ENCODE peak calls at places on chromosomes 3 and 15, in six cellular contexts. One of them, this sample, is unnamed.

GRCh38 chr3:62604301-62604700 is 231.0 kb upstream of the FEZF2 start:
- DNase-seq in heart left ventricle: no peak
- DNase-seq in lower leg skin: no peak
- DNase-seq in stomach: no peak
- DNase-seq in uterus: no peak
- DNase-seq in breast epithelium: no peak
- DNase-seq in this sample: no peak

GRCh38 chr3:68057637-68058320 is 403.4 kb upstream of the SUCLG2 start:
- DNase-seq in heart left ventricle: no peak
- DNase-seq in lower leg skin: no peak
- DNase-seq in stomach: no peak
- DNase-seq in uterus: no peak
- DNase-seq in breast epithelium: no peak
- DNase-seq in this sample: no peak

GRCh38 chr15:85649372-85649771 is 145.4 kb downstream of the KLHL25 start:
- DNase-seq in heart left ventricle: no peak
- DNase-seq in lower leg skin: no peak
- DNase-seq in stomach: no peak
- DNase-seq in uterus: no peak
- DNase-seq in breast epithelium: no peak
- DNase-seq in this sample: no peak

GRCh38 chr15:98727115-98728040 is 79.0 kb downstream of the IGF1R start:
- DNase-seq in heart left ventricle: peak
- DNase-seq in lower leg skin: peak
- DNase-seq in stomach: peak
- DNase-seq in uterus: peak
- DNase-seq in breast epithelium: peak
- DNase-seq in this sample: no peak

GRCh38 chr3:141410408-141410807 is 42.1 kb downstream of the ZBTB38 start:
- DNase-seq in heart left ventricle: peak
- DNase-seq in lower leg skin: no peak
- DNase-seq in stomach: no peak
- DNase-seq in uterus: no peak
- DNase-seq in breast epithelium: no peak
- DNase-seq in this sample: no peak

GRCh38 chr3:40079845-40080240 is 229.7 kb upstream of the EIF1B start:
- DNase-seq in heart left ventricle: no peak
- DNase-seq in lower leg skin: no peak
- DNase-seq in stomach: no peak
- DNase-seq in uterus: no peak
- DNase-seq in breast epithelium: no peak
- DNase-seq in this sample: no peak

GRCh38 chr3:182366746-182367145 is 426.6 kb upstream of the ATP11B start:
- DNase-seq in heart left ventricle: no peak
- DNase-seq in lower leg skin: no peak
- DNase-seq in stomach: no peak
- DNase-seq in uterus: no peak
- DNase-seq in breast epithelium: no peak
- DNase-seq in this sample: no peak

GRCh38 chr3:137763594-137763938 is 549 bp upstream of the SOX14 start:
- DNase-seq in heart left ventricle: no peak
- DNase-seq in lower leg skin: peak
- DNase-seq in stomach: no peak
- DNase-seq in uterus: no peak
- DNase-seq in breast epithelium: no peak
- DNase-seq in this sample: no peak

GRCh38 chr3:188319569-188319968 is 165.6 kb downstream of the LPP start:
- DNase-seq in heart left ventricle: no peak
- DNase-seq in lower leg skin: no peak
- DNase-seq in stomach: no peak
- DNase-seq in uterus: no peak
- DNase-seq in breast epithelium: no peak
- DNase-seq in this sample: no peak

GRCh38 chr3:158420654-158421396 is 150.2 kb upstream of the MLF1 start:
- DNase-seq in heart left ventricle: no peak
- DNase-seq in lower leg skin: no peak
- DNase-seq in stomach: no peak
- DNase-seq in uterus: no peak
- DNase-seq in breast epithelium: no peak
- DNase-seq in this sample: no peak

GRCh38 chr15:77944002-77944867 is 133.3 kb downstream of the TBC1D2B start:
- DNase-seq in heart left ventricle: peak
- DNase-seq in lower leg skin: peak
- DNase-seq in stomach: peak
- DNase-seq in uterus: peak
- DNase-seq in breast epithelium: peak
- DNase-seq in this sample: peak

GRCh38 chr3:155270485-155271342 is 22.8 kb downstream of the STRIT1 start:
- DNase-seq in heart left ventricle: no peak
- DNase-seq in lower leg skin: no peak
- DNase-seq in stomach: no peak
- DNase-seq in uterus: no peak
- DNase-seq in breast epithelium: no peak
- DNase-seq in this sample: no peak

GRCh38 chr3:18489939-18490338 is 64.8 kb upstream of the SATB1 start:
- DNase-seq in heart left ventricle: no peak
- DNase-seq in lower leg skin: no peak
- DNase-seq in stomach: no peak
- DNase-seq in uterus: no peak
- DNase-seq in breast epithelium: no peak
- DNase-seq in this sample: no peak

GRCh38 chr3:52484680-52485461 is 10.3 kb upstream of the STAB1 start:
- DNase-seq in heart left ventricle: no peak
- DNase-seq in lower leg skin: no peak
- DNase-seq in stomach: no peak
- DNase-seq in uterus: no peak
- DNase-seq in breast epithelium: no peak
- DNase-seq in this sample: no peak

GRCh38 chr15:51048308-51048707 is 46.4 kb downstream of the TNFAIP8L3 start:
- DNase-seq in heart left ventricle: no peak
- DNase-seq in lower leg skin: no peak
- DNase-seq in stomach: no peak
- DNase-seq in uterus: no peak
- DNase-seq in breast epithelium: no peak
- DNase-seq in this sample: no peak

GRCh38 chr15:68704496-68705021 is 116.1 kb downstream of the ANP32A start:
- DNase-seq in heart left ventricle: peak
- DNase-seq in lower leg skin: no peak
- DNase-seq in stomach: peak
- DNase-seq in uterus: no peak
- DNase-seq in breast epithelium: no peak
- DNase-seq in this sample: peak

GRCh38 chr15:90557147-90557546 is 27.4 kb downstream of the CRTC3 start:
- DNase-seq in heart left ventricle: no peak
- DNase-seq in lower leg skin: no peak
- DNase-seq in stomach: no peak
- DNase-seq in uterus: no peak
- DNase-seq in breast epithelium: no peak
- DNase-seq in this sample: no peak

GRCh38 chr3:160105902-160106584 is 117.4 kb downstream of the IL12A start:
- DNase-seq in heart left ventricle: no peak
- DNase-seq in lower leg skin: no peak
- DNase-seq in stomach: no peak
- DNase-seq in uterus: no peak
- DNase-seq in breast epithelium: no peak
- DNase-seq in this sample: no peak

GRCh38 chr15:67174864-67175573 is 79.4 kb downstream of the AAGAB start:
- DNase-seq in heart left ventricle: no peak
- DNase-seq in lower leg skin: peak
- DNase-seq in stomach: peak
- DNase-seq in uterus: no peak
- DNase-seq in breast epithelium: no peak
- DNase-seq in this sample: no peak
- TF ChIP-seq POLR2A in heart left ventricle: no peak
- TF ChIP-seq POLR2A in lower leg skin: no peak
- TF ChIP-seq POLR2A in stomach: no peak
- TF ChIP-seq POLR2A in uterus: no peak
- TF ChIP-seq POLR2A in breast epithelium: no peak
- TF ChIP-seq POLR2A in this sample: no peak

GRCh38 chr15:83208357-83208661 is 686 bp upstream of the HDGFL3 start:
- DNase-seq in heart left ventricle: no peak
- DNase-seq in lower leg skin: no peak
- DNase-seq in stomach: no peak
- DNase-seq in uterus: no peak
- DNase-seq in breast epithelium: no peak
- DNase-seq in this sample: no peak

GRCh38 chr15:83206387-83206970 is 1.1 kb downstream of the HDGFL3 start:
- DNase-seq in heart left ventricle: no peak
- DNase-seq in lower leg skin: no peak
- DNase-seq in stomach: no peak
- DNase-seq in uterus: no peak
- DNase-seq in breast epithelium: no peak
- DNase-seq in this sample: no peak

GRCh38 chr15:83205725-83206324 is 1.8 kb downstream of the HDGFL3 start:
- DNase-seq in heart left ventricle: no peak
- DNase-seq in lower leg skin: no peak
- DNase-seq in stomach: no peak
- DNase-seq in uterus: no peak
- DNase-seq in breast epithelium: no peak
- DNase-seq in this sample: no peak

GRCh38 chr15:83207622-83208356 is at the start of gene HDGFL3:
- DNase-seq in heart left ventricle: peak
- DNase-seq in lower leg skin: peak
- DNase-seq in stomach: peak
- DNase-seq in uterus: peak
- DNase-seq in breast epithelium: peak
- DNase-seq in this sample: peak

GRCh38 chr15:83206971-83207621 is 527 bp downstream of the HDGFL3 start:
- DNase-seq in heart left ventricle: peak
- DNase-seq in lower leg skin: peak
- DNase-seq in stomach: peak
- DNase-seq in uterus: peak
- DNase-seq in breast epithelium: no peak
- DNase-seq in this sample: peak
- TF ChIP-seq POLR2A in heart left ventricle: no peak
- TF ChIP-seq POLR2A in lower leg skin: no peak
- TF ChIP-seq POLR2A in stomach: no peak
- TF ChIP-seq POLR2A in uterus: no peak
- TF ChIP-seq POLR2A in breast epithelium: no peak
- TF ChIP-seq POLR2A in this sample: no peak

GRCh38 chr3:4772171-4772804 is 206.9 kb upstream of the BHLHE40 start:
- DNase-seq in heart left ventricle: peak
- DNase-seq in lower leg skin: peak
- DNase-seq in stomach: peak
- DNase-seq in uterus: peak
- DNase-seq in breast epithelium: peak
- DNase-seq in this sample: no peak
- TF ChIP-seq POLR2A in heart left ventricle: no peak
- TF ChIP-seq POLR2A in lower leg skin: no peak
- TF ChIP-seq POLR2A in stomach: no peak
- TF ChIP-seq POLR2A in uterus: no peak
- TF ChIP-seq POLR2A in breast epithelium: no peak
- TF ChIP-seq POLR2A in this sample: no peak

DNA sequence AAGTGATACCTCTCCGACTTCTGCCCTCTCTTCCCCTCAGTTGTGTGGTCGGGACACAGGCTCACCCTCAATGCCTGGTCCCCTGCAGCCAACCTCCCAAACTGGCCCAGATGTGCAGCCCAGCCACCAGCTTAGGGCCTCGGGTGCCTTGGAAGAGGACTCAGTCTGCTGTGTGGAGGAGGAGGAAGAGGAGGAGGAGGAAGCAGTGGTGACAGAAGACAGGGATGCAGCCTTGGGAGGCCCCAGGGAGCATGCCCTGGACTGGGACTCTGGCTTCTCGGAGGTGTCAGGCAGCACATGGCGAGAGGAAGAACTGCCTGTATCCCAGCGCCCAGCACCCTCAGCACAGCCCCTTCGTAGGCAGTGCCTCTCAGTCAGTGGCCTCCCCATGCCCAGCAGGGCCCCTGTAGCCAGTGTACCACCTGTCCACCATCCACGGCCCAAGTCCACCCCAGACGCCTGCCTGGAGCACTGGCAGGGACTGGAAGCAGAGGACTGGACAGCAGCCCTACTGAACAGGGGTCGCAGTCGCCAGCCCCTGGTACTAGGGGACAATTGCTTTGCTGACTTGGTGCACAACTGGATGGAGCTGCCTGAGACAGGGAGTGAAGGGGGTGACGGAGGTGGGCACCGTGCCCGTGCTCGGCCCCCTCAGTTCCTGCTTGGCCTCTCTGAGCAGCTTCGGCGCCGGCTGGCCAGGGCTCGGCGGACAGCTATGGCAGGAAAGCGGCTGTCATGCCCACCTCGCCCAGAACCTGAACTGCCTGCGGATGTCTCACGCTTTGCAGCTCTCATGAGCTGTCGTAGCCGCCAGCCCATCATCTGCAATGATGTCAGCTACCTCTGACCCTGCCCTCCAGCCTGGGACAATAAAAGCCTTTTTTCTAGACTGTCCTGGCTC is 1.3 kb downstream of the INKA1 start:
- DNase-seq in heart left ventricle: peak
- DNase-seq in lower leg skin: no peak
- DNase-seq in stomach: no peak
- DNase-seq in uterus: peak
- DNase-seq in breast epithelium: no peak
- DNase-seq in this sample: peak
- TF ChIP-seq POLR2A in heart left ventricle: no peak
- TF ChIP-seq POLR2A in lower leg skin: no peak
- TF ChIP-seq POLR2A in stomach: no peak
- TF ChIP-seq POLR2A in uterus: no peak
- TF ChIP-seq POLR2A in breast epithelium: no peak
- TF ChIP-seq POLR2A in this sample: no peak

GRCh38 chr3:128472462-128473179 is 5.9 kb upstream of the DNAJB8 start:
- DNase-seq in heart left ventricle: no peak
- DNase-seq in lower leg skin: no peak
- DNase-seq in stomach: no peak
- DNase-seq in uterus: no peak
- DNase-seq in breast epithelium: no peak
- DNase-seq in this sample: no peak
- TF ChIP-seq POLR2A in heart left ventricle: no peak
- TF ChIP-seq POLR2A in lower leg skin: no peak
- TF ChIP-seq POLR2A in stomach: no peak
- TF ChIP-seq POLR2A in uterus: no peak
- TF ChIP-seq POLR2A in breast epithelium: no peak
- TF ChIP-seq POLR2A in this sample: no peak

GRCh38 chr15:52179278-52180195 is 11.7 kb downstream of the GNB5 start:
- DNase-seq in heart left ventricle: peak
- DNase-seq in lower leg skin: peak
- DNase-seq in stomach: peak
- DNase-seq in uterus: peak
- DNase-seq in breast epithelium: peak
- DNase-seq in this sample: peak
- TF ChIP-seq POLR2A in heart left ventricle: no peak
- TF ChIP-seq POLR2A in lower leg skin: peak
- TF ChIP-seq POLR2A in stomach: no peak
- TF ChIP-seq POLR2A in uterus: peak
- TF ChIP-seq POLR2A in breast epithelium: peak
- TF ChIP-seq POLR2A in this sample: peak

This sample was measured in spleen.